ENCODE peak calls at places on chromosomes 1 and 21, in nine cellular contexts. S, U, K, B, C, M, G, Y and D are unnamed samples.

GRCh38 chr1:29465755-29466154 is 229.4 kb downstream of the PTPRU start:
- DNase-seq in S (peak), U (no peak), K (no peak), B (no peak), C (no peak), M (no peak), G (no peak), Y (no peak), D (no peak)

GRCh38 chr1:40824591-40825429 is 37.4 kb downstream of the CITED4 start:
- DNase-seq in S (no peak), U (no peak), K (no peak), B (no peak), C (no peak), M (no peak), G (no peak), Y (no peak), D (no peak)

GRCh38 chr1:221741364-221741970 is 422 bp downstream of the DUSP10 start:
- DNase-seq in S (peak), U (no peak), K (no peak), B (peak), C (peak), M (no peak), G (no peak), Y (no peak), D (peak)

GRCh38 chr1:202214089-202214843 is 20.7 kb downstream of the LGR6 start:
- DNase-seq in S (peak), U (no peak), K (no peak), B (no peak), C (no peak), M (no peak), G (no peak), Y (no peak), D (no peak)

GRCh38 chr1:97095764-97096163 is 374.2 kb downstream of the PTBP2 start:
- DNase-seq in S (no peak), U (no peak), K (no peak), B (no peak), C (no peak), M (no peak), G (no peak), Y (no peak), D (no peak)

GRCh38 chr1:34831721-34832246 is 27.8 kb downstream of the SMIM12 start:
- DNase-seq in S (no peak), U (no peak), K (no peak), B (no peak), C (no peak), M (no peak), G (no peak), Y (no peak), D (no peak)

GRCh38 chr1:67753776-67754525 is 69.0 kb downstream of the GADD45A start:
- DNase-seq in S (no peak), U (no peak), K (no peak), B (no peak), C (no peak), M (no peak), G (no peak), Y (no peak), D (peak)

GRCh38 chr1:67791686-67792475 is 41.4 kb downstream of the GNG12 start:
- DNase-seq in S (no peak), U (peak), K (no peak), B (peak), C (peak), M (no peak), G (no peak), Y (no peak), D (no peak)

GRCh38 chr1:77891200-77891599 is 2.8 kb downstream of the NEXN start:
- DNase-seq in S (no peak), U (no peak), K (no peak), B (no peak), C (no peak), M (no peak), G (no peak), Y (no peak), D (no peak)

GRCh38 chr1:85297855-85298629 is 21.6 kb upstream of the BCL10 start:
- DNase-seq in S (peak), U (peak), K (no peak), B (peak), C (no peak), M (peak), G (no peak), Y (no peak), D (no peak)

GRCh38 chr1:31788825-31789256 is 24.7 kb upstream of the ADGRB2 start:
- DNase-seq in S (no peak), U (peak), K (no peak), B (peak), C (no peak), M (no peak), G (no peak), Y (no peak), D (no peak)

GRCh38 chr21:32844653-32845443 is 73.3 kb upstream of the PAXBP1 start:
- DNase-seq in S (no peak), U (peak), K (no peak), B (peak), C (no peak), M (no peak), G (no peak), Y (no peak), D (no peak)

GRCh38 chr1:221987860-221988520 is 246.1 kb upstream of the DUSP10 start:
- DNase-seq in S (no peak), U (no peak), K (no peak), B (no peak), C (no peak), M (no peak), G (no peak), Y (no peak), D (no peak)

GRCh38 chr1:34360574-34360973 is 183.9 kb downstream of the C1orf94 start:
- DNase-seq in S (no peak), U (no peak), K (no peak), B (no peak), C (no peak), M (no peak), G (no peak), Y (no peak), D (no peak)

GRCh38 chr1:203252678-203253077 is 23.2 kb upstream of the CHIT1 start:
- DNase-seq in S (no peak), U (no peak), K (no peak), B (no peak), C (no peak), M (no peak), G (no peak), Y (no peak), D (no peak)

GRCh38 chr1:4939266-4939665 is 284.9 kb downstream of the AJAP1 start:
- DNase-seq in S (no peak), U (no peak), K (no peak), B (no peak), C (no peak), M (no peak), G (no peak), Y (no peak), D (no peak)

GRCh38 chr1:53982034-53982761 is 35.8 kb downstream of the LDLRAD1 start:
- DNase-seq in S (peak), U (peak), K (no peak), B (no peak), C (peak), M (no peak), G (no peak), Y (no peak), D (peak)